ENCODE peak calls at places on chromosome 17, in six cellular contexts. K is HCT116, O is fibroblast of lung, U is small intestine, X is tibial nerve, V is right atrium auricular region. Q is an unnamed sample. For H3K36me3, the result is how much of the 10 kb centered on the place peaks cover.

GRCh38 chr17:58755577-58756245 is at the start of gene PPM1E:
- DNase-seq in U (peak), K (no peak), V (no peak), X (peak), O (peak), Q (no peak)

GRCh38 chr17:57739402-57740224 is 5.5 kb downstream of the CCDC182 start:
- DNase-seq in V (no peak), O (no peak), K (peak), U (peak), X (no peak), Q (no peak)

GRCh38 chr17:30377574-30377973 is 1.2 kb upstream of the CPD start:
- DNase-seq in U (no peak), K (no peak), O (no peak), X (no peak), V (no peak), Q (no peak)

GRCh38 chr17:27456681-27457404 is 595 bp downstream of the KSR1 start:
- DNase-seq in V (no peak), K (no peak), U (no peak), O (no peak), X (no peak), Q (no peak)

GRCh38 chr17:31413081-31413799 is 21.8 kb downstream of the RAB11FIP4 start:
- DNase-seq in X (no peak), U (no peak), O (no peak), V (no peak), K (no peak), Q (no peak)

GRCh38 chr17:50148226-50149098 is 2.0 kb downstream of the PPP1R9B start:
- DNase-seq in V (no peak), K (no peak), U (peak), X (peak), O (peak), Q (no peak)

GRCh38 chr17:64054304-64054703 is 33.9 kb upstream of the ICAM2 start:
- DNase-seq in U (no peak), V (no peak), O (no peak), X (no peak), K (no peak), Q (no peak)

GRCh38 chr17:57044976-57045867 is 39.8 kb upstream of the AKAP1 start:
- DNase-seq in O (no peak), X (no peak), K (no peak), V (no peak), U (no peak), Q (no peak)

GRCh38 chr17:29663155-29663554 is 40.4 kb upstream of the CORO6 start:
- DNase-seq in O (peak), V (no peak), K (no peak), U (no peak), X (no peak), Q (no peak)

GRCh38 chr17:10617120-10617505 is 40.0 kb downstream of the MYH3 start:
- DNase-seq in O (no peak), K (no peak), U (no peak), X (no peak), V (no peak), Q (no peak)

GRCh38 chr17:4786516-4786915 is 352 bp upstream of the VMO1 start:
- DNase-seq in K (no peak), U (no peak), X (no peak), O (no peak), V (no peak), Q (no peak)

GRCh38 chr17:34670618-34671017 is 91.2 kb downstream of the TMEM132E start:
- DNase-seq in X (no peak), O (no peak), V (no peak), K (no peak), U (no peak), Q (no peak)

GRCh38 chr17:70047619-70048018 is 27.4 kb upstream of the KCNJ16 start:
- DNase-seq in U (no peak), O (peak), K (no peak), X (peak), V (no peak), Q (no peak)

GRCh38 chr17:67431210-67432015 is 54.3 kb downstream of the PITPNC1 start:
- DNase-seq in K (peak), O (peak), V (no peak), U (no peak), X (no peak), Q (no peak)

GRCh38 chr17:55588858-55589257 is 77.6 kb upstream of the SMIM36 start:
- DNase-seq in K (no peak), X (no peak), V (no peak), U (no peak), O (peak), Q (no peak)

GRCh38 chr17:38469875-38470274 is 41.6 kb downstream of the ARHGAP23 start:
- DNase-seq in K (no peak), O (peak), X (no peak), U (no peak), V (no peak), Q (no peak)

GRCh38 chr17:57092171-57092570 is 7.1 kb downstream of the AKAP1 start:
- DNase-seq in X (no peak), O (peak), V (no peak), U (no peak), K (no peak), Q (no peak)

GRCh38 chr17:37650419-37651003 is 7.3 kb upstream of the DDX52 start:
- DNase-seq in X (no peak), K (peak), O (peak), U (peak), V (no peak), Q (no peak)

GRCh38 chr17:2844386-2844785 is 48.1 kb downstream of the RAP1GAP2 start:
- DNase-seq in U (peak), O (no peak), X (no peak), V (no peak), K (no peak), Q (no peak)

DNA sequence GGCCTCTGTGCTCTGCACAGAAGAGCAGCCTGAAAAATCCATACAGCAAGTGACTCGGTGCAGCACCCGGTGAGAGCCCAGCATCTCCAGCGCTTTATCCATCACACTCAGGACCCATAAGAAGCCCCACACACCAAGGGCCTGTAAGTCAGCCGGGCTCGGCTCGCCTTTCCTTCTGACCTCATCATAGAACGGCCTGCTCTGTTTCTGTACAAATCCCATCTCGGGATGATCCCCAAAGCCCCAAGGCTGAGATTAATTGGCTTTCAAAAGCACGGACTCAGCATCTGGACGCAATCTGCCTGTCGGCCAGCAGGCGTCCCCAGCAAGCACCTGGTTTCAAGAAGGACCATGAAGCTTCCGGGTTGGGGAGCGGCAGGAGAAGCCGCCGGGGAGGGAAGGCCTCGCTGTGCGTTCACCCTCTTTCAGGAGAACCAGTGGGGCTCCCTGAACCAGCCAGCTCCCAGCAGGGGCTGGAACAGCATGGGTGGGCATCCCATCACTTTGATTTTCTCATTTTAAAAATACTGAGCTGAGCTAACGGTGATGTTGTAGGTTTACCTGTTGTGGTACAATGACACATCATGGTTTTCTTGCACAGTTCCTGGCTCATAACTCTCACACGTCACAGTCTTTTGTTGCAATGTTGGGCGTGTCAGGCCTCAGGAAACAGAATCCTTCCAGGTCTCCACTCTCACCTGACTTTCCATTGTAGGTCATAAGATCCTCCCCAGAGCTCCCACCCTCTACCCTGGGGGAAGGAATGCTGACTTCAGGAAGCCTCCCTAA is 6.7 kb downstream of the CCDC57 start:
- DNase-seq in X (peak), K (peak), U (peak), V (peak), O (peak), Q (no peak)
- H3K4me3 ChIP-seq in X (no peak), K (peak), U (no peak), V (no peak), O (no peak), Q (no peak)

GRCh38 chr17:77203436-77203835 is 62.7 kb downstream of the SEC14L1 start:
- DNase-seq in V (no peak), X (no peak), K (no peak), O (no peak), U (no peak), Q (no peak)

GRCh38 chr17:77204531-77204930 is 63.8 kb downstream of the SEC14L1 start:
- DNase-seq in K (no peak), U (no peak), V (no peak), O (no peak), X (no peak), Q (no peak)

GRCh38 chr17:77203846-77204245 is 63.1 kb downstream of the SEC14L1 start:
- DNase-seq in U (no peak), K (no peak), O (no peak), V (no peak), X (no peak), Q (no peak)

GRCh38 chr17:77197115-77197514 is 56.3 kb downstream of the SEC14L1 start:
- DNase-seq in U (no peak), K (no peak), V (no peak), X (no peak), O (no peak), Q (no peak)

DNA sequence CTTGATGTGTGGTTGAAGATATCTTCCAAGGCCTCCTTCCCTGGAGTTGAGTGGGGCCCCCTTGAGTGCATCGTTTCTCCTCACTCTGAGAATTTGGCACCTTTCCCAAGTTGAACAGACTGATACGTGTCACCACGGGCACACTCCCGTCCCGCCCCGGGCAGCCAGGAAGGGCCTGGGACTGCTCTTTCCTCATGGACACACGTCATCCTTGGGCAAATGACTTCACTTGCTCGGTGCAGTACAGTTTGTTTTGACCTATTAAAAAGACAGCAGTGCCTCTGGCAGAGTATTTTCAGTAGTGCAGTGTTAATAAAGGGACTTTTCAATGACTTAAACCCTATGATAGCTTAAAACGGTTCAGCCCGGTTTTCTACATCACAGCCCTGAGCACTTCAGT is 59.9 kb downstream of the SEC14L1 start:
- DNase-seq in V (no peak), K (no peak), O (no peak), U (no peak), X (no peak), Q (no peak)
- H3K36me3 ChIP-seq in V (half or more), K (under half), O (under half), U (under half), X (under half), Q (half or more)

GRCh38 chr17:77370536-77370935 is 229.8 kb downstream of the SEC14L1 start:
- DNase-seq in V (no peak), K (no peak), O (no peak), X (no peak), U (no peak), Q (no peak)
- H3K4me3 ChIP-seq in V (no peak), K (no peak), O (no peak), X (no peak), U (no peak), Q (no peak)

DNA sequence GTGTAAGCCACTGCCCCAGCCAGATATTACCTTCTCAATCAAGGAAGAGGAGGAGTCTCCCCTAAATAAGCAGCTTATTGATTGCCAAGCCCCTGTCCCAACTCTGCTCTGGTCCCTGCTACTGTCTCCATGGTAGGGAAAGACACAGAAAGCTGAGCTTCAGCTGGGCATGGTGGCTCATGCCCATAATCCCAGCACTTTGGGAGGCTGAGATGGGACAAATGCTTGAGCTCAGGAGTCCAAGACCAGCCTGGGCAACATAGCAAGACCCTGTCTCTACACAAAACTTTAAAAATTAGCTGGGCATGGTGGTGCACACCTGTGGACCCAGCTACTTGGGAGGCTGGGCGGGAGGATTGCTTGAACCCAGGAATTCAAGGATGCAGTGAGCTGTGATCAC is 6.6 kb downstream of the JUP start:
- DNase-seq in U (no peak), X (no peak), K (no peak), V (no peak), O (no peak), Q (no peak)
- H3K36me3 ChIP-seq in U (under half), X (under half), K (under half), V (under half), O (under half), Q (under half)

DNA sequence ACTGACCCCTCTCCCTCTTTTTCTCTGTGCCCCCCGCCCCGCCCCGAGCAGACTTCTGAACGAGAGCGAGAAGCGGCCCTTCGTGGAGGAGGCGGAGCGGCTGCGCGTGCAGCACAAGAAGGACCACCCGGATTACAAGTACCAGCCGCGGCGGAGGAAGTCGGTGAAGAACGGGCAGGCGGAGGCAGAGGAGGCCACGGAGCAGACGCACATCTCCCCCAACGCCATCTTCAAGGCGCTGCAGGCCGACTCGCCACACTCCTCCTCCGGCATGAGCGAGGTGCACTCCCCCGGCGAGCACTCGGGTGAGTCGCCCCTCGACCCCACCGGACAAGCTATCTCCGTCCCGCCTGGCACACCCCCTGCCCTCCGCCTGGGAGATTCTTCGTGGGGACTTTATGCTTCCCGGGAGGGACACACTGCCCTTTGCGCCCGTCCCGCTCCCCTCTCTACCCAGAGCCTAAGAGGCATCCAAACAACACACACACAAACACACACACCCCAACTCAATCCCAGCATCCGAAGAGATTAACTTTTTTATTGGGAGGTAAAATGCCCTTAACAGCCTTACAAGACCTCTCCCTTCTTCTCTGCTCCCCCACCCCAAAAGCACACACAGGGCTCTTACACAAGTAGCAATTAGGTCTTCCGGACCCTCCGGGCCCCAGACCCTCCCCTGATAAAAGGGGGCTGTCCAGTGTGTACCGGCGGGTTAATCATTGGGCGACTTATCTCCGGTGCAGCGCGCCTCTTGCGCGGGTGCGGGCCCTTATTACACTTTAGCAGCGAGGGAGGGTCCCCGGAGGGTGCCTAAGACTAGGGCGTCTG is 2.1 kb downstream of the SOX9 start:
- DNase-seq in K (no peak), X (no peak), U (peak), V (no peak), O (peak), Q (no peak)
- H3K4me3 ChIP-seq in K (peak), X (peak), U (peak), V (peak), O (peak), Q (peak)

GRCh38 chr17:8499171-8499570 is 63.5 kb downstream of the NDEL1 start:
- DNase-seq in O (no peak), U (no peak), V (no peak), K (no peak), X (no peak), Q (no peak)
- H3K36me3 ChIP-seq in O (under half), U (under half), V (half or more), K (under half), X (under half), Q (under half)

GRCh38 chr17:43641416-43641815 is 20.3 kb downstream of the MEOX1 start:
- DNase-seq in X (no peak), U (no peak), K (no peak), V (no peak), O (no peak), Q (no peak)

GRCh38 chr17:43645450-43645764 is 16.3 kb downstream of the MEOX1 start:
- DNase-seq in K (no peak), U (no peak), V (no peak), O (no peak), X (no peak), Q (no peak)

GRCh38 chr17:43645765-43646481 is 15.8 kb downstream of the MEOX1 start:
- DNase-seq in O (peak), V (peak), X (peak), K (no peak), U (no peak), Q (no peak)

GRCh38 chr17:43648916-43649315 is 12.8 kb downstream of the MEOX1 start:
- DNase-seq in O (no peak), X (no peak), V (no peak), K (no peak), U (no peak), Q (no peak)

DNA sequence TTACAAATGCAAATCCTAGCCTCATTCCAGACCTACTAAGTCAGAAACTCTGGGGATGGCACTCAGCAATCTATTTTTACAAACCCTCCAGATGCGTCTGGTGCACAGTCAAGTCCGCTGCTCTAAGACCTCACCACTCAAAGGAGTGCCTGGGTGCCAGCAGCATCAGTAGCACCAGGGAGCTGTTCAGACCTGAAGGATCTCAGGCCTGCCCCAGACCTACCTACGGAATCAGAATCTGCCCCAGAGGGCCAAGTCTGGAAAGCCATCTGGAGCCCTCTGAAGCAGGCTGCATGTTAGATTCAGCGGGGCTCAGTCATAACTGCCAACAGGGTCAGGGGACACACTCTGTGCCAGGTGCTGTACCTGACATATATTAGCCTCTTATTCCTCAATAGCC is 17.6 kb downstream of the MEOX1 start:
- DNase-seq in V (no peak), K (no peak), X (no peak), O (no peak), U (no peak), Q (no peak)
- H3K4me3 ChIP-seq in V (no peak), K (no peak), X (no peak), O (no peak), U (no peak), Q (no peak)

GRCh38 chr17:1731194-1731506 is 6.6 kb downstream of the WDR81 start:
- DNase-seq in X (no peak), O (no peak), U (no peak), V (no peak), K (no peak), Q (no peak)
- H3K36me3 ChIP-seq in X (under half), O (under half), U (under half), V (under half), K (under half), Q (under half)